ENCODE peak calls at places on chromosomes 1 and 21, in ten cellular contexts. One of them, this sample, is unnamed.

GRCh38 chr1:15870421-15870820 is 22.9 kb downstream of the SPEN start:
- DNase-seq in BE2C: no peak
- DNase-seq in fibroblast of lung: no peak
- DNase-seq in HCT116: no peak
- DNase-seq in sigmoid colon: no peak
- DNase-seq in uterus: no peak
- DNase-seq in GM12878: no peak
- DNase-seq in fibroblast of mammary gland: peak
- DNase-seq in HL-60: no peak
- DNase-seq in H7: no peak
- DNase-seq in this sample: no peak

GRCh38 chr1:24904731-24905354 is 25.2 kb downstream of the RUNX3 start:
- DNase-seq in fibroblast of mammary gland: no peak
- DNase-seq in fibroblast of lung: no peak
- DNase-seq in GM12878: no peak
- DNase-seq in HL-60: no peak
- DNase-seq in H7: peak
- DNase-seq in HCT116: no peak
- DNase-seq in uterus: no peak
- DNase-seq in sigmoid colon: no peak
- DNase-seq in BE2C: no peak
- DNase-seq in this sample: no peak

GRCh38 chr1:159921251-159921650 is 4.1 kb downstream of the TAGLN2 start:
- DNase-seq in HCT116: no peak
- DNase-seq in uterus: no peak
- DNase-seq in HL-60: no peak
- DNase-seq in GM12878: peak
- DNase-seq in H7: no peak
- DNase-seq in fibroblast of lung: no peak
- DNase-seq in BE2C: no peak
- DNase-seq in fibroblast of mammary gland: peak
- DNase-seq in sigmoid colon: no peak
- DNase-seq in this sample: no peak

GRCh38 chr21:18499761-18500376 is 96.3 kb upstream of the TMPRSS15 start:
- DNase-seq in GM12878: no peak
- DNase-seq in HL-60: peak
- DNase-seq in BE2C: peak
- DNase-seq in sigmoid colon: no peak
- DNase-seq in fibroblast of lung: peak
- DNase-seq in HCT116: peak
- DNase-seq in uterus: no peak
- DNase-seq in H7: peak
- DNase-seq in fibroblast of mammary gland: peak
- DNase-seq in this sample: no peak

GRCh38 chr1:209585672-209586071 is 2.2 kb downstream of the CAMK1G start:
- DNase-seq in fibroblast of mammary gland: no peak
- DNase-seq in BE2C: peak
- DNase-seq in H7: peak
- DNase-seq in sigmoid colon: peak
- DNase-seq in fibroblast of lung: peak
- DNase-seq in HCT116: no peak
- DNase-seq in uterus: no peak
- DNase-seq in HL-60: no peak
- DNase-seq in GM12878: no peak
- DNase-seq in this sample: no peak

GRCh38 chr1:12065872-12066271 is 2.8 kb downstream of the TNFRSF8 start:
- DNase-seq in GM12878: no peak
- DNase-seq in BE2C: no peak
- DNase-seq in H7: no peak
- DNase-seq in fibroblast of mammary gland: no peak
- DNase-seq in HCT116: no peak
- DNase-seq in HL-60: no peak
- DNase-seq in uterus: no peak
- DNase-seq in fibroblast of lung: no peak
- DNase-seq in sigmoid colon: no peak
- DNase-seq in this sample: no peak

GRCh38 chr1:199691540-199691939 is 336.0 kb upstream of the NR5A2 start:
- DNase-seq in fibroblast of mammary gland: peak
- DNase-seq in uterus: no peak
- DNase-seq in HCT116: peak
- DNase-seq in fibroblast of lung: peak
- DNase-seq in BE2C: no peak
- DNase-seq in HL-60: peak
- DNase-seq in sigmoid colon: no peak
- DNase-seq in GM12878: no peak
- DNase-seq in H7: no peak
- DNase-seq in this sample: no peak

GRCh38 chr21:16370176-16370575 is 640.4 kb downstream of the USP25 start:
- DNase-seq in fibroblast of mammary gland: no peak
- DNase-seq in H7: no peak
- DNase-seq in HCT116: no peak
- DNase-seq in uterus: no peak
- DNase-seq in sigmoid colon: no peak
- DNase-seq in BE2C: no peak
- DNase-seq in GM12878: no peak
- DNase-seq in fibroblast of lung: no peak
- DNase-seq in HL-60: no peak
- DNase-seq in this sample: no peak

GRCh38 chr1:204295666-204296065 is 64.1 kb downstream of the PLEKHA6 start:
- DNase-seq in BE2C: no peak
- DNase-seq in HCT116: no peak
- DNase-seq in fibroblast of mammary gland: peak
- DNase-seq in fibroblast of lung: peak
- DNase-seq in uterus: no peak
- DNase-seq in GM12878: no peak
- DNase-seq in sigmoid colon: no peak
- DNase-seq in HL-60: no peak
- DNase-seq in H7: no peak
- DNase-seq in this sample: no peak

GRCh38 chr1:204294371-204294770 is 65.4 kb downstream of the PLEKHA6 start:
- DNase-seq in BE2C: no peak
- DNase-seq in fibroblast of lung: peak
- DNase-seq in sigmoid colon: peak
- DNase-seq in fibroblast of mammary gland: peak
- DNase-seq in HL-60: no peak
- DNase-seq in HCT116: no peak
- DNase-seq in H7: no peak
- DNase-seq in uterus: peak
- DNase-seq in GM12878: no peak
- DNase-seq in this sample: no peak

GRCh38 chr1:204293605-204294365 is 65.9 kb downstream of the PLEKHA6 start:
- DNase-seq in BE2C: no peak
- DNase-seq in HCT116: no peak
- DNase-seq in sigmoid colon: no peak
- DNase-seq in H7: no peak
- DNase-seq in fibroblast of mammary gland: peak
- DNase-seq in GM12878: no peak
- DNase-seq in uterus: peak
- DNase-seq in HL-60: no peak
- DNase-seq in fibroblast of lung: peak
- DNase-seq in this sample: no peak

GRCh38 chr1:204299828-204300365 is 59.8 kb downstream of the PLEKHA6 start:
- DNase-seq in GM12878: no peak
- DNase-seq in uterus: no peak
- DNase-seq in fibroblast of mammary gland: no peak
- DNase-seq in H7: no peak
- DNase-seq in BE2C: peak
- DNase-seq in sigmoid colon: peak
- DNase-seq in HL-60: no peak
- DNase-seq in HCT116: no peak
- DNase-seq in fibroblast of lung: no peak
- DNase-seq in this sample: no peak

GRCh38 chr1:204296431-204296988 is 63.2 kb downstream of the PLEKHA6 start:
- DNase-seq in uterus: peak
- DNase-seq in fibroblast of lung: peak
- DNase-seq in HCT116: no peak
- DNase-seq in BE2C: no peak
- DNase-seq in sigmoid colon: peak
- DNase-seq in HL-60: no peak
- DNase-seq in H7: no peak
- DNase-seq in fibroblast of mammary gland: peak
- DNase-seq in GM12878: no peak
- DNase-seq in this sample: no peak
- H3K4me3 ChIP-seq in uterus: no peak
- H3K4me3 ChIP-seq in fibroblast of lung: no peak
- H3K4me3 ChIP-seq in HCT116: no peak
- H3K4me3 ChIP-seq in BE2C: no peak
- H3K4me3 ChIP-seq in sigmoid colon: no peak
- H3K4me3 ChIP-seq in HL-60: no peak
- H3K4me3 ChIP-seq in H7: no peak
- H3K4me3 ChIP-seq in fibroblast of mammary gland: no peak
- H3K4me3 ChIP-seq in GM12878: no peak
- H3K4me3 ChIP-seq in this sample: no peak

DNA sequence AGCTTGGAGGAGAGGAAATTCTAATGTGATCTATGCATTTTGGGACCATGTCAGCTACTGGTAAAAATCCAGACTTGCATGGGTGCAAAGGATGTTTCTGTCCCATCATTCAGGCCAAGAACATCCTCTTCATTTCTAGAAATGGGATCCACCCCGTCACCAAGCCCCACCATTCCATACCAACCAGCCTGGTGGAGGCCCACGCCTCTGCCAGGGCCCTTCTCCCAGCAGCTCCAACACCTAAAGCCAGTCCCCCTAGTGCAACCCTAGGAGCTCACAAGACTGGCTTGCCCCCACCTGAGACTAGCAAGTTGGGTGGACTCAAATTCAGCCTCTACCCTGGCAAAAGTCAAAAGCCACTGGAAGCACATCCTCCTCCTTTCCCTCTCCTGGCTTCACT is 1.9 kb downstream of the ARHGEF11 start:
- DNase-seq in H7: no peak
- DNase-seq in GM12878: no peak
- DNase-seq in BE2C: no peak
- DNase-seq in fibroblast of lung: no peak
- DNase-seq in fibroblast of mammary gland: no peak
- DNase-seq in uterus: no peak
- DNase-seq in sigmoid colon: no peak
- DNase-seq in HL-60: no peak
- DNase-seq in HCT116: no peak
- DNase-seq in this sample: no peak
- H3K4me3 ChIP-seq in H7: peak
- H3K4me3 ChIP-seq in GM12878: peak
- H3K4me3 ChIP-seq in BE2C: peak
- H3K4me3 ChIP-seq in fibroblast of lung: peak
- H3K4me3 ChIP-seq in fibroblast of mammary gland: peak
- H3K4me3 ChIP-seq in uterus: peak
- H3K4me3 ChIP-seq in sigmoid colon: no peak
- H3K4me3 ChIP-seq in HL-60: no peak
- H3K4me3 ChIP-seq in HCT116: no peak
- H3K4me3 ChIP-seq in this sample: no peak

GRCh38 chr1:162654915-162655620 is 22.8 kb downstream of the DDR2 start:
- DNase-seq in uterus: no peak
- DNase-seq in fibroblast of lung: no peak
- DNase-seq in H7: no peak
- DNase-seq in sigmoid colon: no peak
- DNase-seq in BE2C: no peak
- DNase-seq in GM12878: no peak
- DNase-seq in fibroblast of mammary gland: no peak
- DNase-seq in HL-60: no peak
- DNase-seq in HCT116: no peak
- DNase-seq in this sample: no peak
- H3K4me3 ChIP-seq in uterus: no peak
- H3K4me3 ChIP-seq in fibroblast of lung: no peak
- H3K4me3 ChIP-seq in H7: no peak
- H3K4me3 ChIP-seq in sigmoid colon: no peak
- H3K4me3 ChIP-seq in BE2C: no peak
- H3K4me3 ChIP-seq in GM12878: no peak
- H3K4me3 ChIP-seq in fibroblast of mammary gland: no peak
- H3K4me3 ChIP-seq in HL-60: no peak
- H3K4me3 ChIP-seq in HCT116: no peak
- H3K4me3 ChIP-seq in this sample: no peak

GRCh38 chr1:23591460-23592208 is 32.3 kb upstream of the ID3 start:
- DNase-seq in BE2C: no peak
- DNase-seq in HL-60: no peak
- DNase-seq in sigmoid colon: no peak
- DNase-seq in fibroblast of lung: no peak
- DNase-seq in fibroblast of mammary gland: no peak
- DNase-seq in HCT116: no peak
- DNase-seq in uterus: no peak
- DNase-seq in GM12878: no peak
- DNase-seq in H7: no peak
- DNase-seq in this sample: no peak
- H3K4me3 ChIP-seq in BE2C: no peak
- H3K4me3 ChIP-seq in HL-60: no peak
- H3K4me3 ChIP-seq in sigmoid colon: no peak
- H3K4me3 ChIP-seq in fibroblast of lung: no peak
- H3K4me3 ChIP-seq in fibroblast of mammary gland: no peak
- H3K4me3 ChIP-seq in HCT116: no peak
- H3K4me3 ChIP-seq in uterus: no peak
- H3K4me3 ChIP-seq in GM12878: peak
- H3K4me3 ChIP-seq in H7: no peak
- H3K4me3 ChIP-seq in this sample: peak

DNA sequence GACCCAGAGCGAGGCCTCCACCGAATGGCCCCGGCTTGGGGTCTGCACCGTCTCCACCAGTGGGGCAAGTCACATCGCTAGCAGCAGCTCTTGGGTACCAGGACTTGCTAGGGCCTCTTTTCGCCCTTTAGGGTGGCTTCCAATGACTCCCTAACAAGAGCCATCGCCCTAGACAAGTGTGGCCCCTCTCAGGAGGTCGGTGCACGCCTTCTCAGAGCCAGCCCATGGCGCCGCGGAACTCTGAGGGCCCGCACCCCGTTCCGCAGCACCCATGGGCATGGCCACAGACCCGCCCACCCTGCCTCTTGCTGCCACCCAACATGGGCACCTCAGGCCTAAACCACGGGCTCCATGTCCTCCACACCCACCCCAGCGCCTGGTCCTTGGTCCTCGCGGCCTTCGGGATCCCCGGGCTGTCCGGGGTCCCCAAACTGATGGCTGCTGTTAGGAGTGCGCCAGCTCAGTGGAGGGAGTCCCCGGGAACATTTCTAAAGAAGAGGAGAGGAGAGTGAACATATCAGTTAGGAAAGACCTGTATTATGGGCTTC is 3.2 kb upstream of the CACNA1S start:
- DNase-seq in fibroblast of mammary gland: no peak
- DNase-seq in H7: no peak
- DNase-seq in HL-60: no peak
- DNase-seq in GM12878: no peak
- DNase-seq in HCT116: no peak
- DNase-seq in uterus: no peak
- DNase-seq in fibroblast of lung: no peak
- DNase-seq in sigmoid colon: no peak
- DNase-seq in BE2C: no peak
- DNase-seq in this sample: no peak
- H3K4me3 ChIP-seq in fibroblast of mammary gland: no peak
- H3K4me3 ChIP-seq in H7: no peak
- H3K4me3 ChIP-seq in HL-60: no peak
- H3K4me3 ChIP-seq in GM12878: no peak
- H3K4me3 ChIP-seq in HCT116: peak
- H3K4me3 ChIP-seq in uterus: no peak
- H3K4me3 ChIP-seq in fibroblast of lung: no peak
- H3K4me3 ChIP-seq in sigmoid colon: no peak
- H3K4me3 ChIP-seq in BE2C: no peak
- H3K4me3 ChIP-seq in this sample: no peak

This sample was measured in GM12864.